ENCODE peak calls at places on chromosome 2, in seven cellular contexts. P is ACHN; I is activated T-cell treated with anti-CD3 and anti-CD28 coated beads for 1 hour; D is naive thymus-derived CD4-positive, alpha-beta T cell; A is KG1; Q is islet precursor cell; J is stimulated activated CD4-positive, alpha-beta T cell treated with anti-CD3 and anti-CD28 coated beads, Interleukin-1b, Interleukin-23, amount 100 ng/mL, for 1 hour. H is an unnamed sample.

GRCh38 chr2:126749537-126749936 is 93.6 kb downstream of the GYPC start:
- DNase-seq in Q (no peak), A (no peak), J (no peak), D (no peak), I (no peak), P (peak; percentile 11), H (no peak)

GRCh38 chr2:144518744-144519596 is 949 bp downstream of the ZEB2 start:
- DNase-seq in A (no peak), J (no peak), I (no peak), P (peak; percentile 16), D (no peak), Q (no peak), H (peak; percentile 74)

GRCh38 chr2:221500501-221501209 is 71.4 kb downstream of the EPHA4 start:
- DNase-seq in A (no peak), P (peak; percentile 17), D (no peak), I (no peak), Q (peak; percentile 68), J (no peak), H (no peak)

GRCh38 chr2:37379881-37380296 is 35.5 kb downstream of the QPCT start:
- DNase-seq in A (no peak), Q (peak; percentile 67), J (no peak), P (no peak), D (no peak), I (no peak), H (no peak)

GRCh38 chr2:240591226-240591625 is 4.7 kb downstream of the CAPN10 start:
- DNase-seq in D (no peak), A (no peak), P (no peak), I (no peak), J (no peak), Q (no peak), H (no peak)

GRCh38 chr2:241307055-241307454 is 8.4 kb downstream of the HDLBP start:
- DNase-seq in P (no peak), Q (no peak), I (no peak), D (no peak), J (no peak), A (no peak), H (no peak)

GRCh38 chr2:24617431-24617830 is 126.4 kb downstream of the NCOA1 start:
- DNase-seq in J (no peak), Q (no peak), D (no peak), I (no peak), P (no peak), A (no peak), H (no peak)

GRCh38 chr2:44578401-44579135 is 216.8 kb downstream of the CAMKMT start:
- DNase-seq in Q (no peak), J (no peak), P (no peak), D (no peak), A (no peak), I (no peak), H (no peak)

GRCh38 chr2:111662771-111663470 is 221.1 kb downstream of the ANAPC1 start:
- DNase-seq in D (no peak), I (no peak), P (no peak), A (no peak), Q (peak; percentile 53), J (no peak), H (no peak)

GRCh38 chr2:96884299-96885156 is 14.6 kb upstream of the SEMA4C start:
- DNase-seq in P (no peak), J (no peak), I (no peak), A (no peak), Q (peak; percentile 83), D (no peak), H (no peak)

H was measured in naive B cell.